ENCODE peak calls at places on chromosomes 6 and 20, in four cellular contexts. P, M, N and K are unnamed samples.

GRCh38 chr20:54173653-54174451 is at the start of gene CYP24A1:
- DNase-seq in P (peak), M (no peak), N (no peak), K (peak)

GRCh38 chr6:148928811-148929210 is 182.0 kb downstream of the UST start:
- DNase-seq in P (no peak), M (no peak), N (no peak), K (no peak)

GRCh38 chr6:108071736-108072276 is 2.7 kb downstream of the OSTM1 start:
- DNase-seq in P (no peak), M (no peak), N (no peak), K (no peak)

GRCh38 chr6:138987299-138987642 is 782 bp downstream of the REPS1 start:
- DNase-seq in P (peak), M (peak), N (no peak), K (no peak)

GRCh38 chr20:3927486-3928291 is 38.5 kb downstream of the PANK2 start:
- DNase-seq in P (no peak), M (no peak), N (no peak), K (no peak)

GRCh38 chr6:80537321-80537972 is 431.0 kb downstream of the BCKDHB start:
- DNase-seq in P (no peak), M (no peak), N (no peak), K (no peak)

GRCh38 chr20:53708129-53708968 is 114.7 kb upstream of the ZNF217 start:
- DNase-seq in P (peak), M (no peak), N (no peak), K (no peak)

GRCh38 chr6:20631525-20631924 is 97.3 kb downstream of the CDKAL1 start:
- DNase-seq in P (no peak), M (no peak), N (no peak), K (no peak)

GRCh38 chr6:30647802-30648460 is 998 bp downstream of the C6orf136 start:
- DNase-seq in P (no peak), M (no peak), N (no peak), K (no peak)

GRCh38 chr6:140073456-140073855 is 699.0 kb upstream of the CITED2 start:
- DNase-seq in P (no peak), M (no peak), N (no peak), K (no peak)

GRCh38 chr20:45049904-45050471 is 50.9 kb downstream of the KCNS1 start:
- DNase-seq in P (peak), M (no peak), N (no peak), K (no peak)

GRCh38 chr6:75600694-75601265 is 900 bp upstream of the SENP6 start:
- DNase-seq in P (peak), M (no peak), N (no peak), K (no peak)

GRCh38 chr6:12548526-12548925 is 168.0 kb upstream of the PHACTR1 start:
- DNase-seq in P (no peak), M (no peak), N (no peak), K (no peak)

GRCh38 chr6:106477790-106478189 is 117.3 kb downstream of the CRYBG1 start:
- DNase-seq in P (no peak), M (no peak), N (no peak), K (no peak)

GRCh38 chr6:143754204-143754603 is 76.4 kb downstream of the PHACTR2 start:
- DNase-seq in P (no peak), M (no peak), N (peak), K (no peak)

GRCh38 chr6:134389129-134389528 is 71.2 kb upstream of the SGK1 start:
- DNase-seq in P (no peak), M (no peak), N (no peak), K (no peak)

GRCh38 chr6:27687154-27688013 is 214.5 kb upstream of the ZNF184 start:
- DNase-seq in P (peak), M (peak), N (peak), K (peak)

GRCh38 chr20:45506927-45507820 is 8.2 kb downstream of the SPINT3 start:
- DNase-seq in P (no peak), M (no peak), N (no peak), K (no peak)

GRCh38 chr20:24132246-24132645 is 143.7 kb upstream of the GGTLC1 start:
- DNase-seq in P (no peak), M (no peak), N (no peak), K (no peak)

GRCh38 chr6:111592726-111593515 is 12.8 kb downstream of the TRAF3IP2 start:
- DNase-seq in P (no peak), M (no peak), N (no peak), K (no peak)

GRCh38 chr20:31987744-31988143 is 19.8 kb downstream of the XKR7 start:
- DNase-seq in P (no peak), M (no peak), N (no peak), K (no peak)

GRCh38 chr20:47792021-47792618 is 6.8 kb upstream of the SULF2 start:
- DNase-seq in P (no peak), M (peak), N (peak), K (no peak)

GRCh38 chr6:89597988-89598387 is 40.6 kb downstream of the LYRM2 start:
- DNase-seq in P (no peak), M (no peak), N (peak), K (no peak)
- TF ChIP-seq CTCF in P (no peak), M (no peak), N (peak), K (no peak)

GRCh38 chr20:38113401-38114325 is 51.4 kb downstream of the TGM2 start:
- DNase-seq in P (peak), M (no peak), N (no peak), K (peak)

GRCh38 chr20:38116409-38117165 is 48.5 kb downstream of the TGM2 start:
- DNase-seq in P (no peak), M (no peak), N (no peak), K (no peak)

GRCh38 chr20:38115896-38116295 is 49.2 kb downstream of the TGM2 start:
- DNase-seq in P (no peak), M (no peak), N (no peak), K (no peak)

GRCh38 chr20:38114353-38114791 is 50.7 kb downstream of the TGM2 start:
- DNase-seq in P (no peak), M (no peak), N (no peak), K (no peak)

DNA sequence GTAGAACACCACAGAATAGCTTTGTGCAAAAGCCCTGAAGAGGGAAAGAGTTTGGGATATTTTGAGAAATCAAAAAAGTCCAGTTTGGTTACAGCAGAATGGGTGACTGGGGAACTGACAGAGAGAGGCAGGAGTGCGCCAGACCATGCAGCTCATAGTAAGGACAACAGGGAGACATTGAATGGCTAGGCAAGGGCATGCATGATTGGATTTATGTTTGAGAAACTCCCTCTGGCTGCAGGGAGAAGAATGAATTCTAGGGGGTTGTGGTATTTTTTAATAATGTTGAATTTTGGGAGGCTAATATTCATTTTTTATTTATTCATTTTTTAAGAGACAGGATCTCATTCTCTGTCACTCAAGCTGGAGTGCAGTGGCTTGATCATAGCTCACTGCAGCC is 49.9 kb downstream of the TGM2 start:
- DNase-seq in P (no peak), M (no peak), N (no peak), K (no peak)
- TF ChIP-seq CTCF in P (no peak), M (no peak), N (no peak), K (no peak)

DNA sequence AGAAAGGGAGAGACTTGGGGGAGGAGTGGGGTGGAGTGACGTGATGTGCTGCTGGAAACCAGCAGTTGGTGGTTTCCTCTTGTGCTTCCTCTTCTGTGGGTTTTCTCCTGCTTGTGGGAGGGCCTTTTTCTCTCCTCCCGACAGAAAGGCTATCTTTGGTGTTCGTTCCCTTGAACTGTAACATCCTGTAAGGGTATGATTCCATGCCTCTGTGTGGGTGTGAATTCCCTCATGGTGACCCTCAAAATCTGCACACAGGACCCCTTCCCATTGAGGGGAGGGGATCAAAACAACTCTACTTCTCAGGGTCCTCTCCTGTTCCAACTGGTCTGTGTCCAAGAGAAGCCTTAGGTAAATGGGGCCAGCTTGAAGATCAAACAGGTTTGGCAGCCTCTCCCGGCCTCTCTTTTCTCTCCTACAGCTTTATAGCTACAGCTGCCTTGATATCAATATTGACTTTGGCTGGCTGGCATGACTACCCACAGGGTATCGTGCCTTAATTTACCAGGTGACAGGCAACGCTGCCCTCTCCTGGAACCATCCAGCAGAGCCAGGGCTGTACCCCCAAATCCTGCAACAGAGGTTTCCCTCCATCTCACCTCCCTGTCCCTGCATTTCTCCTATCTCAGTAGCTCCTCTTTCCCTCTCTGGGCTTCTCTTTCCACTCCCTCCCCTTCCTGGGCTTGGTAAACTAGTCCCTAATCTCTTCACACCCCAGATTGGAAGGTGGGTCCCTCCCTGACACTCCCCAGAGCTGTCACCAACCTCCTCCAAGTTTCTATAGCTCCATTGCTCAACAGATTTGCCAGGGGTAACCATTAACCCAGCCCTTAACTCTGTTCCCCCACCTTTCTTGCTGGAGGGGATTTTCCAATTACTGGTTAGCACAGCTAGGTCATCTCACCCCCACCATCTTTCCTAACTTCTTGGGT is 1.5 kb upstream of the MSH5 start:
- DNase-seq in P (peak), M (no peak), N (peak), K (no peak)
- TF ChIP-seq CTCF in P (no peak), M (no peak), N (peak), K (no peak)

GRCh38 chr20:49207071-49207470 is 12.1 kb upstream of the DDX27 start:
- DNase-seq in P (peak), M (no peak), N (no peak), K (no peak)
- TF ChIP-seq CTCF in P (peak), M (no peak), N (no peak), K (no peak)

DNA sequence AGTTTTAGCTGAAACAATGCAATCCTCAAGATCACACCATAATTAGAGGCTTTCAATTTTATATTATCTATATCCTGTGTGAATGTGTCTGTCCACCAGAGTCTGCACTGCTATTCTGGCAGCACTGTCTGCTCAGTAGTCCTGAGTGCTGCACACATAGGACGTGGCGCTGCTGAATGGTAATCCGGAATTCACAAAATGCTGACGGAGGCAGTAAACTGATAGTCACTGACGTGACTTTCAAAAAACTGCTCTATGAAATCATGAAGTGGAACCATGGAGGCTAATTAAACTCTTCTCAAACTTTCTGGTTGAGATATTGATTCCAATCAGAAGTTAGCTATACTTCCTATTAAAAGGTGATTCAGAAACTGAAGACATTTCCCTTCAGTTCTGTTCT is 190.8 kb upstream of the NOX3 start:
- DNase-seq in P (no peak), M (no peak), N (peak), K (no peak)
- TF ChIP-seq CTCF in P (no peak), M (no peak), N (no peak), K (no peak)

GRCh38 chr6:99605074-99605726 is 1.4 kb upstream of the PRDM13 start:
- DNase-seq in P (no peak), M (no peak), N (no peak), K (no peak)
- TF ChIP-seq CTCF in P (no peak), M (no peak), N (no peak), K (no peak)

GRCh38 chr6:109183109-109183508 is 87.8 kb downstream of the CEP57L1 start:
- DNase-seq in P (no peak), M (no peak), N (no peak), K (no peak)
- TF ChIP-seq CTCF in P (no peak), M (no peak), N (no peak), K (no peak)

GRCh38 chr6:159234102-159234553 is 64.9 kb downstream of the FNDC1 start:
- DNase-seq in P (no peak), M (no peak), N (peak), K (no peak)

GRCh38 chr6:159229526-159229925 is 60.3 kb downstream of the FNDC1 start:
- DNase-seq in P (no peak), M (no peak), N (no peak), K (no peak)

GRCh38 chr6:159232751-159233150 is 63.6 kb downstream of the FNDC1 start:
- DNase-seq in P (no peak), M (no peak), N (no peak), K (no peak)

GRCh38 chr6:159232106-159232645 is 63.0 kb downstream of the FNDC1 start:
- DNase-seq in P (no peak), M (no peak), N (no peak), K (no peak)

DNA sequence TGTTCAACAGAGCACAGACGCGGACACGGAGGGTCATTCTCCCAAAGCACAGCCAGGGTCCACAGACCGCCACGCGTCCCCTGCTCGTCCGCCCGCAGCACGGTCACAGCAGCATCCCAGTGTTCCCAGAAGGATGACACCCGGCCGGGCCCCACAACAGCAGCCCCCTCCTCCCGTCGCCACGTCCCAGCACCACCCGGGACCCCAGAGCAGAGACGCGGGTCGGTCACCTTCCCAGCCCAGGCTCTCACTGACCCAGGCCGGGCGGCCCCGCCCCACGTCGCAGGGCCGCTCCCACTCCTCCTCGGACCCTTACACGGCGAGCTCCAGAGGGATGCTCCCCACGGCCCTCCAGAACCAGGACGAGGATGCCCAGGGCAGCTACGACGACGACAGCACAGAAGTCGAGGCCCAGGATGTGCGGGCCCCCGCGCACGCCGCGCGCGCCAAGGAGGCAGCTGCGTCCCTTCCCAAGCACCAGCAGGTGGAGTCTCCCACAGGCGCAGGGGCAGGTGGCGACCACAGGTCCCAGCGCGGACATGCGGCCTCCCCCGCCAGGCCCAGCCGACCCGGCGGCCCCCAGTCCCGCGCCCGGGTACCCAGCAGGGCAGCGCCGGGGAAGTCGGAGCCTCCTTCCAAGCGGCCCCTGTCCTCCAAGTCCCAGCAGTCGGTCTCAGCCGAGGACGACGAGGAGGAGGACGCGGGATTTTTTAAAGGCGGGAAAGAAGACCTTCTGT is 64.3 kb downstream of the FNDC1 start:
- DNase-seq in P (no peak), M (no peak), N (peak), K (peak)
- TF ChIP-seq CTCF in P (no peak), M (no peak), N (no peak), K (peak)